ENCODE peak calls at places on chromosomes 2 and 18, in seven cellular contexts. Y is transverse colon; A is left ventricle myocardium inferior; W is CD8-positive, alpha-beta T cell; U is lower leg skin; I is H7; L is tibial artery. M is an unnamed sample.

GRCh38 chr2:30487603-30488002 is 40.6 kb downstream of the LCLAT1 start:
- DNase-seq in Y (no peak), A (no peak), W (no peak), U (no peak), I (no peak), L (no peak), M (no peak)

GRCh38 chr2:46812381-46813024 is 103.1 kb downstream of the MCFD2 start:
- DNase-seq in Y (no peak), A (peak; percentile 73), W (no peak), U (peak; percentile 90), I (no peak), L (peak; percentile 93), M (no peak)

GRCh38 chr18:27062802-27063201 is 122.3 kb downstream of the CHST9 start:
- DNase-seq in Y (no peak), A (no peak), W (no peak), U (no peak), I (no peak), L (no peak), M (no peak)

GRCh38 chr2:129056309-129056958 is 737.8 kb upstream of the HS6ST1 start:
- DNase-seq in Y (no peak), A (no peak), W (no peak), U (no peak), I (no peak), L (no peak), M (peak; percentile 11)

GRCh38 chr18:55272510-55273243 is 313.4 kb upstream of the CCDC68 start:
- DNase-seq in Y (no peak), A (no peak), W (no peak), U (no peak), I (no peak), L (no peak), M (no peak)

GRCh38 chr2:239057533-239057932 is 209.6 kb downstream of the TWIST2 start:
- DNase-seq in Y (no peak), A (no peak), W (no peak), U (no peak), I (no peak), L (no peak), M (no peak)

GRCh38 chr2:233793465-233794127 is 15.5 kb downstream of the MROH2A start:
- DNase-seq in Y (no peak), A (no peak), W (peak; percentile 31), U (no peak), I (peak; percentile 10), L (no peak), M (no peak)

GRCh38 chr2:122734756-122735155 is 979.3 kb downstream of the TSN start:
- DNase-seq in Y (no peak), A (no peak), W (no peak), U (no peak), I (peak; percentile 1), L (no peak), M (no peak)

GRCh38 chr18:58229162-58229561 is 185.1 kb downstream of the NEDD4L start:
- DNase-seq in Y (no peak), A (no peak), W (no peak), U (no peak), I (no peak), L (no peak), M (no peak)

DNA sequence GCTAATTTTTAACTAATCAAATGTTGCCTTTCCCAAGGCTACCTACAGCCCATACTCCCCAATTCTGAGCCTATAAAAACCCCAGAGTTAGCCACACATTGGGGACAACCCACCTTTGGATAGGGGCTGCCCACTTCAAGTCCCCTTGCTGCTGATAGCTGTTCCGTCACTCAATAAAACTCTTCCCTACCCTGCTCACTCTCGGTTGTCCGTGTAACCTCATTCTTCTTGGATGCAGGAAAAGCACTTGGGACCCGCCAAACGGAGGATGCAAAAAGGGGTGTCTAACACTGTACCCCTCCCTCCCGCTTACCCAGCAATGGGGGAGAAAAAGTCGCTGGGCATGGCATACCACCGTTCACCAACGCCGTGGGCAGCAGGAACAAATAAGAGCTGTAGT is 12.2 kb downstream of the IWS1 start:
- DNase-seq in Y (no peak), A (no peak), W (no peak), U (no peak), I (no peak), L (no peak), M (no peak)
- H3K4me3 ChIP-seq in Y (no peak overlapping the region), A (peak overlapping the region; percentile 26), W (no peak overlapping the region), U (no peak overlapping the region), I (no peak overlapping the region), L (no peak overlapping the region), M (no peak overlapping the region)

GRCh38 chr2:196066794-196067382 is 1.7 kb downstream of the DNAH7 start:
- DNase-seq in Y (no peak), A (no peak), W (no peak), U (no peak), I (peak; percentile 44), L (no peak), M (peak; percentile 76)
- H3K4me3 ChIP-seq in Y (no peak overlapping the region), A (no peak overlapping the region), W (no peak overlapping the region), U (no peak overlapping the region), I (no peak overlapping the region), L (no peak overlapping the region), M (no peak overlapping the region)

DNA sequence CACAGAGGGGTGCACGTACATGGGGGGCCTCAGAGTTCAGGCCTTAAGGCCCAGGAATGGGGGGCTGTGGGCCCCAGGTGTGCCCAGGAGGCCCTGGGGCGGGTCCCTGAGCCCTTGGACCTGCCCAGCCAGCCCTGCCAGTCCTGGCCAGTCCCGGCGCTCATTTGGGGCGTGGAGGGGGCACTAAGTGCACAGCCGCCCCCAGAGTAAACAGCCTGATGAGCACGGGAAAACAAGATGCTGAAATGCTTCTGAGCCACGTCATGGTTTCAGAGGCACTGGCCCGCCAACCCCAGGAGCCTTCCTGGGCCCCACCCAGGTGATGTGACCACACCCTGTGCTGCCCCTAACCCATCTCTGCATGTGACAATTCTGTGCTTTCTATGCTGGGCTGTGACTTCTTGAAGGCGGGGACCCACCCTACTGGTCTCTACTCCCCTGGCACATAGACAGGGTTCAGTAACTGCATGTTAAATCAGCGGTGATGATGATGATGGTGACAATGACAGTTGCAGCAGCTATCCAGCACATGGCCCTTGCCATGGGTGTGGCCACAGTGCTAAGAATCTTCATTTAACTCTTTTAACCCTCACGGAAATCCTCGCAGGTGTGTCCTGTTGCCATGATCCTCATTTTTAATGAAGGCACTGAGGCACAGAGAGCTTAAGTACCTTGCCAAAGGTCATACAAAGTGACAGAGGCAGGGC is 28.1 kb upstream of the ASPRV1 start:
- DNase-seq in Y (peak; percentile 77), A (no peak), W (no peak), U (no peak), I (peak; percentile 29), L (peak; percentile 40), M (no peak)
- H3K4me3 ChIP-seq in Y (no peak overlapping the region), A (no peak overlapping the region), W (no peak overlapping the region), U (no peak overlapping the region), I (no peak overlapping the region), L (no peak overlapping the region), M (no peak overlapping the region)

GRCh38 chr2:133266926-133267590 is 301.2 kb downstream of the NCKAP5 start:
- DNase-seq in Y (no peak), A (no peak), W (no peak), U (no peak), I (peak; percentile 72), L (no peak), M (no peak)

GRCh38 chr2:133264951-133265949 is 303.0 kb downstream of the NCKAP5 start:
- DNase-seq in Y (peak; percentile 18), A (peak; percentile 53), W (no peak), U (no peak), I (peak; percentile 61), L (no peak), M (no peak)

GRCh38 chr2:133262888-133263287 is 305.4 kb downstream of the NCKAP5 start:
- DNase-seq in Y (no peak), A (no peak), W (no peak), U (no peak), I (peak; percentile 17), L (no peak), M (no peak)

GRCh38 chr2:133270550-133270949 is 297.7 kb downstream of the NCKAP5 start:
- DNase-seq in Y (no peak), A (no peak), W (no peak), U (no peak), I (no peak), L (no peak), M (peak; percentile 42)

DNA sequence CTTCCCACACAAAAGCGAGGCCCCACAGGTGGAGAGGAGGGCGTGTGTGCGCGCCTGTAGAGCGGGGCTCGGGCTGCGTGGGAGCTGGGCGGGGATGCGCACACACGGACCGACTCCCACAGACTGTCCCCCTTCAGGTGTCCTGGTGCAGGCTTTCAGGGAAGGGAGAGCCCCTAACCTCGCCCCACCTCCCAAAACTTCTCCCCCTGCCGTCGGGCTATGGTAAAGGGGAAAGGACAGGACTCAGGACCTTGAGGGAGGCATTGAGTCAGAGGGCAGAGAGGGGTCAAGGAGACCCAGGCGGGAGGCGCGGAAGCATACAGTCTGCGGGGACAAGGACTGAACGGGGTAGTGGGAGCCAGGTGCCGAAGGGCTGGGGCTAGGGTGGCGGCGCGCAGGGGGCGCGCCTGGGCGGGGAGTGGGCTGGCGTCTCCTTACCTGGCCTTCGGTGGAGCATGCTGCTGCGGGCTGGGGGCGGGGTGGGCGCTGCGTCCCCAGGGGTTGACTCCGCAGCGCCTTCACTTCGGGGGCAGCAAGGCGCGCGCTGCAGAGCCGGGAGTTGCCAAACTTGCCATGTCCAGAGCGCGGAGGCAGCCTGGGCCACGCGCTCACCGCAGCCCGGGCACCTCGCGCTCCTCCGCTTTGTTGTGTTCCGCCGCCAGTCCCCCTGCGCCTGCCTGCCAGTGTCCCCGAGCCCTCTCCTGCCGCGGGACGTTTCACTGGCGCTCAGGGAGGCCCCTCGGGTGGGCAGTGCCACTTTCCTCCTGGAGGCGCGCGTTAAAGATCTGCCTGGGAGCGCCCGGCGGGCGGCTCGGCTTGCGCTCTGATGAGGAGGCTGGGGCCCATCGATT is 302.0 kb downstream of the NCKAP5 start:
- DNase-seq in Y (no peak), A (peak; percentile 16), W (no peak), U (peak; percentile 85), I (peak; percentile 86), L (no peak), M (no peak)
- H3K4me3 ChIP-seq in Y (peak overlapping the region; percentile 37), A (peak overlapping the region; percentile 68), W (no peak overlapping the region), U (peak overlapping the region; percentile 4), I (peak overlapping the region; percentile 65), L (peak overlapping the region; percentile 37), M (no peak overlapping the region)

GRCh38 chr18:49047540-49047939 is 96.8 kb upstream of the SMAD7 start:
- DNase-seq in Y (no peak), A (no peak), W (no peak), U (no peak), I (no peak), L (no peak), M (no peak)

GRCh38 chr18:49050462-49050861 is 99.7 kb upstream of the SMAD7 start:
- DNase-seq in Y (no peak), A (no peak), W (no peak), U (no peak), I (no peak), L (no peak), M (no peak)

GRCh38 chr18:49046125-49046524 is 95.4 kb upstream of the SMAD7 start:
- DNase-seq in Y (no peak), A (no peak), W (no peak), U (no peak), I (no peak), L (no peak), M (no peak)

GRCh38 chr18:49045585-49045984 is 94.8 kb upstream of the SMAD7 start:
- DNase-seq in Y (no peak), A (no peak), W (no peak), U (no peak), I (peak; percentile 65), L (no peak), M (no peak)

DNA sequence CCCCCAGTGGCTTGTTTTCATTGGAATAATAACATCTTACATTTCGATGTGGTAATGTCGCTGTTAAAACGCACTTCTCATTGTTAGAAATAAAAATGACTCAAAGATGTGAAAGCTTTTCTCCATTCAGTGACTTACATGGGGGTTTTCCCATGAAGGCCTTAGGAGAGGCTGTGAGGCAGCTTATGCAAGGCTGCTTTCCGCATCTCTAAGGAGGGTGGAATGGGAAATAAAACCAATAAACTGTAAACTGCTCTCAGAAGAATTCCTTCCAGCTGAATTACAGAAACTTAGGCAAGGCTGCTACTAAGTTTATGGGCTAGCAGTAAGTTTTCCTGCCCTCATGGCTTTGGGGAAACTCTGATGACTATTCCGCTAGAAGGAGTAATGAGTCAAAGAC is 97.6 kb upstream of the SMAD7 start:
- DNase-seq in Y (no peak), A (no peak), W (no peak), U (no peak), I (no peak), L (no peak), M (no peak)
- H3K4me3 ChIP-seq in Y (no peak overlapping the region), A (no peak overlapping the region), W (no peak overlapping the region), U (no peak overlapping the region), I (no peak overlapping the region), L (no peak overlapping the region), M (no peak overlapping the region)